ENCODE peak calls at places on chromosomes 12 and 14, in five cellular contexts. One of them, this sample, is unnamed.

GRCh38 chr12:2483713-2484112 is 311.1 kb upstream of the FKBP4 start:
- DNase-seq in effector memory CD4-positive, alpha-beta T cell: no peak
- DNase-seq in GM12891: no peak
- DNase-seq in iris pigment epithelial cell: no peak
- DNase-seq in stimulated activated CD4-positive, alpha-beta T cell treated with anti-CD3 and anti-CD28 coated beads, Interleukin-1b, Interleukin-23, amount 100 ng/mL, for 4 hours: no peak
- DNase-seq in this sample: no peak

GRCh38 chr12:41663487-41664258 is 475.6 kb downstream of the PDZRN4 start:
- DNase-seq in effector memory CD4-positive, alpha-beta T cell: no peak
- DNase-seq in stimulated activated CD4-positive, alpha-beta T cell treated with anti-CD3 and anti-CD28 coated beads, Interleukin-1b, Interleukin-23, amount 100 ng/mL, for 4 hours: no peak
- DNase-seq in iris pigment epithelial cell: peak
- DNase-seq in GM12891: no peak
- DNase-seq in this sample: no peak

GRCh38 chr14:81330619-81331122 is 69.5 kb downstream of the STON2 start:
- DNase-seq in effector memory CD4-positive, alpha-beta T cell: no peak
- DNase-seq in GM12891: no peak
- DNase-seq in stimulated activated CD4-positive, alpha-beta T cell treated with anti-CD3 and anti-CD28 coated beads, Interleukin-1b, Interleukin-23, amount 100 ng/mL, for 4 hours: no peak
- DNase-seq in iris pigment epithelial cell: no peak
- DNase-seq in this sample: no peak

GRCh38 chr14:26925876-26926584 is 328.2 kb upstream of the NOVA1 start:
- DNase-seq in GM12891: no peak
- DNase-seq in iris pigment epithelial cell: peak
- DNase-seq in stimulated activated CD4-positive, alpha-beta T cell treated with anti-CD3 and anti-CD28 coated beads, Interleukin-1b, Interleukin-23, amount 100 ng/mL, for 4 hours: no peak
- DNase-seq in effector memory CD4-positive, alpha-beta T cell: no peak
- DNase-seq in this sample: no peak

GRCh38 chr12:85036736-85037135 is 585 bp downstream of the LRRIQ1 start:
- DNase-seq in effector memory CD4-positive, alpha-beta T cell: no peak
- DNase-seq in GM12891: no peak
- DNase-seq in stimulated activated CD4-positive, alpha-beta T cell treated with anti-CD3 and anti-CD28 coated beads, Interleukin-1b, Interleukin-23, amount 100 ng/mL, for 4 hours: no peak
- DNase-seq in iris pigment epithelial cell: no peak
- DNase-seq in this sample: no peak

GRCh38 chr12:26304273-26304672 is 108.9 kb downstream of the SSPN start:
- DNase-seq in GM12891: no peak
- DNase-seq in iris pigment epithelial cell: no peak
- DNase-seq in stimulated activated CD4-positive, alpha-beta T cell treated with anti-CD3 and anti-CD28 coated beads, Interleukin-1b, Interleukin-23, amount 100 ng/mL, for 4 hours: no peak
- DNase-seq in effector memory CD4-positive, alpha-beta T cell: no peak
- DNase-seq in this sample: no peak

GRCh38 chr12:19643635-19644034 is 204.3 kb downstream of the AEBP2 start:
- DNase-seq in iris pigment epithelial cell: peak
- DNase-seq in GM12891: no peak
- DNase-seq in stimulated activated CD4-positive, alpha-beta T cell treated with anti-CD3 and anti-CD28 coated beads, Interleukin-1b, Interleukin-23, amount 100 ng/mL, for 4 hours: no peak
- DNase-seq in effector memory CD4-positive, alpha-beta T cell: no peak
- DNase-seq in this sample: no peak

GRCh38 chr14:20607617-20608016 is 16.4 kb upstream of the RNASE12 start:
- DNase-seq in GM12891: no peak
- DNase-seq in iris pigment epithelial cell: no peak
- DNase-seq in effector memory CD4-positive, alpha-beta T cell: no peak
- DNase-seq in stimulated activated CD4-positive, alpha-beta T cell treated with anti-CD3 and anti-CD28 coated beads, Interleukin-1b, Interleukin-23, amount 100 ng/mL, for 4 hours: no peak
- DNase-seq in this sample: no peak

GRCh38 chr12:21751517-21751916 is 23.0 kb downstream of the KCNJ8 start:
- DNase-seq in iris pigment epithelial cell: peak
- DNase-seq in GM12891: no peak
- DNase-seq in stimulated activated CD4-positive, alpha-beta T cell treated with anti-CD3 and anti-CD28 coated beads, Interleukin-1b, Interleukin-23, amount 100 ng/mL, for 4 hours: no peak
- DNase-seq in effector memory CD4-positive, alpha-beta T cell: no peak
- DNase-seq in this sample: no peak

GRCh38 chr12:78698747-78699146 is 165.8 kb upstream of the SYT1 start:
- DNase-seq in GM12891: no peak
- DNase-seq in stimulated activated CD4-positive, alpha-beta T cell treated with anti-CD3 and anti-CD28 coated beads, Interleukin-1b, Interleukin-23, amount 100 ng/mL, for 4 hours: no peak
- DNase-seq in iris pigment epithelial cell: peak
- DNase-seq in effector memory CD4-positive, alpha-beta T cell: no peak
- DNase-seq in this sample: no peak

GRCh38 chr14:94562019-94562418 is 777 bp downstream of the SERPINA4 start:
- DNase-seq in effector memory CD4-positive, alpha-beta T cell: no peak
- DNase-seq in iris pigment epithelial cell: no peak
- DNase-seq in GM12891: no peak
- DNase-seq in stimulated activated CD4-positive, alpha-beta T cell treated with anti-CD3 and anti-CD28 coated beads, Interleukin-1b, Interleukin-23, amount 100 ng/mL, for 4 hours: no peak
- DNase-seq in this sample: no peak